ENCODE peak calls at places on chromosome 15, in ten cellular contexts. K is effector memory CD8-positive, alpha-beta T cell; B is HEK293T; E is NCI-H2227 treated with DMSO at 0.1 percent for 48 hours; D is HT-29; P is effector memory CD4-positive, alpha-beta T cell; H is activated gamma-delta T cell treated with anti-CD3 and anti-CD28 coated beads, Interleukin-2, amount 50 U/mL, for 16 hours; W is C1 segment of cervical spinal cord; O is tibial artery; L is T follicular helper cell. C is an unnamed sample.

GRCh38 chr15:70845616-70846360 is 8.2 kb downstream of the LARP6 start:
- DNase-seq in K (no peak), W (no peak), O (no peak), B (no peak), H (no peak), D (no peak), P (no peak), L (no peak), E (no peak), C (no peak)

GRCh38 chr15:99347609-99348008 is 96.3 kb downstream of the LRRC28 start:
- DNase-seq in H (no peak), D (no peak), E (no peak), P (no peak), K (no peak), B (no peak), O (no peak), L (no peak), W (no peak), C (no peak)

GRCh38 chr15:60003243-60004018 is 680 bp upstream of the FOXB1 start:
- DNase-seq in L (no peak), O (no peak), H (no peak), B (no peak), E (no peak), W (no peak), K (no peak), D (no peak), P (no peak), C (no peak)

GRCh38 chr15:82132742-82133141 is 86.9 kb upstream of the MEX3B start:
- DNase-seq in K (no peak), D (no peak), L (no peak), E (no peak), B (no peak), P (no peak), O (no peak), W (no peak), H (no peak), C (no peak)

GRCh38 chr15:93173369-93173768 is 84.4 kb upstream of the RGMA start:
- DNase-seq in H (no peak), B (no peak), O (no peak), P (no peak), K (no peak), W (no peak), E (no peak), L (no peak), D (no peak), C (no peak)

GRCh38 chr15:59160880-59161593 is 45.6 kb upstream of the LDHAL6B start:
- DNase-seq in W (no peak), O (no peak), E (peak), L (no peak), H (no peak), K (peak), B (peak), D (peak), P (peak), C (no peak)

GRCh38 chr15:58410353-58410752 is 21.4 kb upstream of the LIPC start:
- DNase-seq in W (peak), P (no peak), E (no peak), K (peak), H (peak), O (no peak), D (no peak), L (peak), B (no peak), C (peak)

GRCh38 chr15:77035584-77035983 is 35.3 kb downstream of the TSPAN3 start:
- DNase-seq in D (no peak), W (no peak), K (no peak), H (no peak), O (no peak), L (no peak), B (no peak), E (no peak), P (no peak), C (no peak)

GRCh38 chr15:90266485-90266884 is 1.0 kb downstream of the NGRN start:
- DNase-seq in L (no peak), D (no peak), K (no peak), B (no peak), E (no peak), O (no peak), W (no peak), P (peak), H (no peak), C (no peak)

GRCh38 chr15:75904241-75904631 is 558 bp downstream of the FBXO22 start:
- DNase-seq in D (peak), L (no peak), W (no peak), O (no peak), E (peak), B (peak), P (no peak), H (no peak), K (peak), C (peak)

GRCh38 chr15:33194237-33194636 is 277 bp downstream of the FMN1 start:
- DNase-seq in E (no peak), H (no peak), L (no peak), K (no peak), O (no peak), D (no peak), B (no peak), P (no peak), W (no peak), C (no peak)

GRCh38 chr15:63156086-63156707 is 1.1 kb downstream of the RPS27L start:
- DNase-seq in L (no peak), P (no peak), D (peak), H (no peak), B (no peak), O (no peak), K (no peak), E (peak), W (no peak), C (no peak)

GRCh38 chr15:82648257-82649103 is 1.3 kb upstream of the CPEB1 start:
- DNase-seq in H (no peak), L (no peak), D (no peak), P (no peak), O (no peak), B (no peak), E (no peak), K (no peak), W (peak), C (no peak)

GRCh38 chr15:42915654-42916053 is 4.9 kb downstream of the TTBK2 start:
- DNase-seq in D (no peak), K (no peak), B (no peak), E (no peak), O (no peak), W (no peak), H (no peak), L (no peak), P (no peak), C (no peak)

GRCh38 chr15:83904107-83904720 is 250.3 kb downstream of the ADAMTSL3 start:
- DNase-seq in O (no peak), K (no peak), E (no peak), B (no peak), L (no peak), H (no peak), D (no peak), P (no peak), W (no peak), C (no peak)

GRCh38 chr15:84398763-84399701 is 163.5 kb downstream of the GOLGA6L4 start:
- DNase-seq in D (no peak), O (peak), L (no peak), E (no peak), W (no peak), H (no peak), B (no peak), K (no peak), P (no peak), C (no peak)

GRCh38 chr15:87609474-87609873 is 647.1 kb downstream of the NTRK3 start:
- DNase-seq in B (no peak), P (no peak), E (no peak), H (no peak), D (no peak), O (no peak), K (no peak), W (no peak), L (no peak), C (no peak)

GRCh38 chr15:72907733-72908132 is 124.2 kb upstream of the ADPGK start:
- DNase-seq in K (no peak), B (peak), W (no peak), L (no peak), P (no peak), H (no peak), O (no peak), E (peak), D (no peak), C (no peak)

GRCh38 chr15:77723756-77724155 is 91.0 kb upstream of the LINGO1 start:
- DNase-seq in B (no peak), L (no peak), P (no peak), O (no peak), K (no peak), D (no peak), H (no peak), E (no peak), W (no peak), C (no peak)

GRCh38 chr15:43150171-43150929 is 17.0 kb downstream of the TMEM62 start:
- DNase-seq in K (no peak), H (no peak), P (no peak), D (peak), W (no peak), O (no peak), B (no peak), E (no peak), L (no peak), C (no peak)

GRCh38 chr15:100934735-100935134 is 15.6 kb downstream of the LRRK1 start:
- DNase-seq in K (no peak), O (no peak), E (no peak), L (no peak), H (no peak), P (no peak), W (no peak), B (no peak), D (no peak), C (no peak)

GRCh38 chr15:34892963-34893591 is 76.5 kb downstream of the AQR start:
- DNase-seq in H (no peak), B (no peak), E (no peak), D (no peak), K (no peak), P (no peak), L (no peak), W (no peak), O (no peak), C (no peak)

GRCh38 chr15:29115093-29115991 is 154.3 kb downstream of the NSMCE3 start:
- DNase-seq in D (no peak), H (no peak), B (peak), O (no peak), W (no peak), E (no peak), L (no peak), K (no peak), P (no peak), C (no peak)

GRCh38 chr15:83207622-83208356 is at the start of gene HDGFL3:
- DNase-seq in B (peak), L (no peak), K (no peak), W (peak), P (no peak), E (peak), D (no peak), O (peak), H (peak), C (peak)

GRCh38 chr15:89445553-89445952 is 50.8 kb downstream of the RHCG start:
- DNase-seq in W (no peak), K (no peak), P (no peak), B (no peak), D (no peak), O (no peak), E (no peak), L (no peak), H (no peak), C (no peak)

GRCh38 chr15:81194723-81195122 is 2.0 kb upstream of the IL16 start:
- DNase-seq in E (no peak), B (no peak), O (no peak), K (no peak), W (no peak), P (no peak), H (no peak), L (no peak), D (peak), C (no peak)

GRCh38 chr15:98272586-98272985 is 312.1 kb downstream of the ARRDC4 start:
- DNase-seq in D (peak), H (no peak), L (no peak), O (no peak), W (no peak), K (no peak), E (no peak), P (no peak), B (no peak), C (no peak)

GRCh38 chr15:46617507-46617906 is 982.7 kb downstream of the SQOR start:
- DNase-seq in L (no peak), W (no peak), B (no peak), K (no peak), P (no peak), O (no peak), D (no peak), E (no peak), H (no peak), C (no peak)

GRCh38 chr15:29134641-29135071 is 135.0 kb downstream of the NSMCE3 start:
- DNase-seq in D (no peak), K (no peak), H (no peak), P (no peak), E (no peak), W (no peak), O (no peak), L (no peak), B (no peak), C (no peak)

GRCh38 chr15:31402511-31403056 is 75.9 kb downstream of the KLF13 start:
- DNase-seq in D (no peak), P (no peak), W (no peak), L (no peak), B (no peak), E (no peak), K (no peak), O (peak), H (no peak), C (no peak)

GRCh38 chr15:20671665-20672064 is 130.1 kb upstream of the GOLGA6L6 start:
- DNase-seq in D (no peak), L (no peak), B (no peak), E (no peak), K (no peak), W (no peak), P (no peak), H (no peak), O (no peak), C (no peak)